ENCODE peak calls at places on chromosomes 12 and 14, in four cellular contexts. K is HCT116, H is sigmoid colon, L is SK-N-MC. V is an unnamed sample.

GRCh38 chr12:71157601-71158233 is at the start of gene TSPAN8:
- DNase-seq in K (no peak), H (no peak), L (no peak), V (no peak)

GRCh38 chr12:71725011-71725410 is 29.7 kb upstream of the RAB21 start:
- DNase-seq in K (no peak), H (no peak), L (no peak), V (no peak)

GRCh38 chr12:105342464-105342863 is 12.0 kb downstream of the C12orf75 start:
- DNase-seq in K (no peak), H (no peak), L (no peak), V (no peak)

GRCh38 chr12:110224379-110225304 is 56.4 kb upstream of the ATP2A2 start:
- DNase-seq in K (no peak), H (peak; percentile 77), L (peak; percentile 52), V (no peak)

GRCh38 chr14:58808828-58809227 is 171.1 kb downstream of the DACT1 start:
- DNase-seq in K (no peak), H (no peak), L (no peak), V (no peak)

GRCh38 chr14:23665302-23666016 is 29.3 kb downstream of the DHRS2 start:
- DNase-seq in K (no peak), H (no peak), L (no peak), V (no peak)

GRCh38 chr14:56199976-56200577 is 81.9 kb downstream of the PELI2 start:
- DNase-seq in K (no peak), H (no peak), L (no peak), V (no peak)

GRCh38 chr12:51067229-51067628 is 16.2 kb downstream of the CSRNP2 start:
- DNase-seq in K (no peak), H (no peak), L (no peak), V (no peak)

GRCh38 chr12:3632256-3633240 is 120.4 kb downstream of the CRACR2A start:
- DNase-seq in K (no peak), H (no peak), L (no peak), V (no peak)

GRCh38 chr12:13652105-13652504 is 329.3 kb downstream of the GRIN2B start:
- DNase-seq in K (no peak), H (no peak), L (no peak), V (no peak)

GRCh38 chr12:7989827-7990491 is 42.6 kb upstream of the FOXJ2 start:
- DNase-seq in K (no peak), H (no peak), L (no peak), V (peak; percentile 56)

GRCh38 chr12:46617167-46617566 is 208.6 kb downstream of the SLC38A4 start:
- DNase-seq in K (no peak), H (peak; percentile 78), L (no peak), V (no peak)

GRCh38 chr14:105473677-105474477 is 744 bp upstream of the CRIP2 start:
- DNase-seq in K (peak; percentile 66), H (peak; percentile 92), L (peak; percentile 78), V (peak; percentile 97)
- TF ChIP-seq POLR2AphosphoS5 in K (peak; percentile 6), H (peak; percentile 26), L (peak; percentile 53), V (no peak)

GRCh38 chr12:133215724-133216123 is 20.0 kb downstream of the ANHX start:
- DNase-seq in K (no peak), H (no peak), L (no peak), V (no peak)
- H3K9me3 ChIP-seq in K (peaks cover 2% of the 10 kb centered on the region), H (peaks cover 44% of the 10 kb centered on the region), L (no peaks in the 10 kb centered on the region), V (peaks cover 69% of the 10 kb centered on the region)

DNA sequence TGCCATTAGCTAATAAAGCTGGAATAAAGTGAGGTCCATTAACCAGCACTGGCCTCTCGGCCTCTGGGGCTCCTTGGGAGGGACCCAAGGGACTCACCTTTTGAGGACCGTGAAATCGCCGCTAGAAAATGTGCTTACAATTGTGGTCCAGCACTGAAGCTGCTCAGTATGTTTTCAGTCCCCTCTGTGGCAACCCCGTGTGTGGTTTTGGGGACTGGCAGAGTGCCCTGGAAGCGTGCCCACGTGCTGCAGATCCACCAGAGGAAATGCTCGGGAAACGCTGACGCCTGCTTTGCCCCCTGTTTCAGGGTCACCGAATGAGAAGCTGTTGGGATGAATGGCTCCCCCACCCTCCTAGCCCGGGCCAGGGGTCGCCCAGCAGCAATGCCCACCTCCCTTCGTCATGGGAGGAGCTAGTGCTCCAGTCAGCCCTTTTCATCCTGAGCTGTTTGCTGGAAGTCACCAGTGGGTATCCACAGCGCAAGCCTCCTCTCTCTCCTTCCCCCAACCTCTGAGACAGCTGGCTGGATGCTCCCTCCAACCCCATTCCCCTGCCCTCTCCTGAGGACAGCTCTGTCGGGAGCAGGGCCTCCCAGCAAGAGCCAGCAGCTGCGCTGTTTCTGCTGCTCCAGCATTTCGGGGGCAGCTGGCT is 33.1 kb upstream of the PPP1R13B start:
- DNase-seq in K (no peak), H (peak; percentile 92), L (no peak), V (peak; percentile 88)
- TF ChIP-seq POLR2AphosphoS5 in K (no peak), H (no peak), L (no peak), V (no peak)

GRCh38 chr12:53472183-53472582 is 20.3 kb downstream of the PCBP2 start:
- DNase-seq in K (no peak), H (no peak), L (no peak), V (no peak)

GRCh38 chr12:53478865-53479264 is 20.4 kb downstream of the MAP3K12 start:
- DNase-seq in K (no peak), H (peak; percentile 18), L (no peak), V (no peak)

GRCh38 chr12:53474077-53474476 is 22.2 kb downstream of the PCBP2 start:
- DNase-seq in K (no peak), H (no peak), L (no peak), V (no peak)

GRCh38 chr12:53476769-53477209 is 22.5 kb downstream of the MAP3K12 start:
- DNase-seq in K (no peak), H (no peak), L (no peak), V (no peak)

DNA sequence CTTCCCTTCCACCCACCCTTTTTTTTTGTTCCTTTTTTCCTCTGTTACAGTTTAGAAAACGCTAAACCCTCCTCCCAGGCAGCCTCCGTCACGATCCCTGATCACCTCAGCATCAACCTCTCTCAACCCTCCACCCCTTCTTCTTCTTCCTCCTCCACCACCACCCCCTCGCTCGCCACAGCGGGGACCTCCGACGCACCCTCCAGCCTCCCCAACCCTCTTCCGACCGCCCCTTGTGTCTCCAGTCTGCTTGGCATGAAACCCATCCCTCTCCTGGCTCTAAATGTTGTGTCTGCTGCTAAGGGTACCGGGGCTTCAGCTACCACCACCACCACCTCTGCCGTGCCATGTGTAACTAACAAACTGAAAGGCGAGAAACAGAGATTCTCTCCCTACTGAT is 22.9 kb downstream of the PCBP2 start:
- DNase-seq in K (no peak), H (no peak), L (no peak), V (no peak)
- H3K9me3 ChIP-seq in K (no peaks in the 10 kb centered on the region), H (no peaks in the 10 kb centered on the region), L (no peaks in the 10 kb centered on the region), V (no peaks in the 10 kb centered on the region)

DNA sequence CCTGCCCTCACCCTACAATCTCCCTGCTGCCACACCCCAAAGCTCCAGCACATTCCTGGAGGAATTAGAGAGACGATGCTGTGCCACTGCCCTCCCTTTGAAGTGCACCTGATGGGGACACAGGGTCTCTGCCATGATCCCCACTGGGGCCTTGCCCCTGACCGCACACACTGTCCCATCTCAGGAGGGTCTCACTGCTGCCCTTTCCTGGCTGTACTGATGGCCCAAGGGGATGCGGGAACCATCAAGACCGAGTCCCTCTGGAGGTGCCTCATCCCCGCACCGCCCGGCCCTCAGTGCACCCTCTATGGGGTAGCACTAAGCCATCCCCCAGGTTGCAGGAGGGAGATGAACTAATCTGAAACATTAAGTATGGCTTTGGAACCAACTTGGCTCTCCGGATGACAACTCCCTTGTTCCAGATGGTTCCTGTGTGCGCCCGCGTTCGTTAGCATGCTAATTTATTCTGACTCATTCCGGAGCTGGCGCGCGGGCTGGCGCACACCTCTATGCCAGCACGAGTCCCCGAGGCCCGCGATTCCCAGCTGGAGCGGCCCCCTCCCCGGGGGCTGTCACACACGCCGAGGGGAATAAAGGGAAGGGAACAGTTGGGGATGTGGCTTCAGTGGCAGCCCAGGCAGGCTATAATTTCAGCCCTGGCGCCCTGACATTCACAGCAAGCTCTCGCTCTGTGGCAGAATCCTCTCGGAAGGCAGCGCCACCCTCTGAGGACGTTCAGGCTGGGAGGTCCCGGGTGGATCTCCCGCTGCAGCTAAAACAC is 34.2 kb upstream of the C14orf180 start:
- DNase-seq in K (no peak), H (peak; percentile 55), L (no peak), V (no peak)
- TF ChIP-seq POLR2AphosphoS5 in K (no peak), H (no peak), L (no peak), V (no peak)